ENCODE peak calls at places on chromosomes 3 and 15, in seven cellular contexts. X, S, M, U, I, P and J are unnamed samples.

GRCh38 chr3:125386811-125387210 is 11.7 kb upstream of the ZNF148 start:
- DNase-seq in S (no peak), I (no peak), P (no peak), X (no peak), M (no peak), U (no peak), J (no peak)

GRCh38 chr3:153756816-153757215 is 364.4 kb upstream of the ARHGEF26 start:
- DNase-seq in U (no peak), M (no peak), I (no peak), P (no peak), X (no peak), S (no peak), J (no peak)

GRCh38 chr15:58038426-58039106 is 26.9 kb downstream of the ALDH1A2 start:
- DNase-seq in S (no peak), I (no peak), M (no peak), U (no peak), X (no peak), P (no peak), J (peak; percentile 52)

GRCh38 chr3:196988241-196989029 is 19.8 kb upstream of the PIGZ start:
- DNase-seq in S (no peak), U (peak; percentile 40), P (peak; percentile 35), I (no peak), M (peak; percentile 56), X (peak; percentile 97), J (no peak)

GRCh38 chr3:122612706-122613105 is 35.3 kb downstream of the PARP15 start:
- DNase-seq in P (no peak), X (no peak), M (no peak), S (no peak), U (no peak), I (no peak), J (no peak)

GRCh38 chr3:108394016-108394415 is 97.7 kb downstream of the HHLA2 start:
- DNase-seq in U (no peak), I (no peak), S (no peak), X (no peak), M (no peak), P (no peak), J (no peak)

GRCh38 chr15:101115318-101115886 is 136.4 kb downstream of the CHSY1 start:
- DNase-seq in U (no peak), I (no peak), X (no peak), M (no peak), P (peak; percentile 50), S (no peak), J (no peak)

GRCh38 chr3:51330046-51330445 is 55.0 kb upstream of the MANF start:
- DNase-seq in U (no peak), X (no peak), P (no peak), M (no peak), I (no peak), S (no peak), J (no peak)

GRCh38 chr3:126912027-126912422 is 70.9 kb upstream of the PLXNA1 start:
- DNase-seq in M (no peak), S (no peak), I (no peak), P (no peak), X (no peak), U (no peak), J (no peak)

GRCh38 chr3:126912491-126913195 is 70.3 kb upstream of the PLXNA1 start:
- DNase-seq in X (no peak), M (no peak), S (no peak), I (no peak), U (no peak), P (peak; percentile 76), J (no peak)

GRCh38 chr3:126910231-126910630 is 72.7 kb upstream of the PLXNA1 start:
- DNase-seq in P (no peak), M (no peak), U (peak; percentile 32), S (no peak), I (no peak), X (no peak), J (no peak)

GRCh38 chr3:126913524-126913923 is 69.4 kb upstream of the PLXNA1 start:
- DNase-seq in P (no peak), M (peak; percentile 26), X (no peak), I (no peak), S (no peak), U (no peak), J (no peak)

DNA sequence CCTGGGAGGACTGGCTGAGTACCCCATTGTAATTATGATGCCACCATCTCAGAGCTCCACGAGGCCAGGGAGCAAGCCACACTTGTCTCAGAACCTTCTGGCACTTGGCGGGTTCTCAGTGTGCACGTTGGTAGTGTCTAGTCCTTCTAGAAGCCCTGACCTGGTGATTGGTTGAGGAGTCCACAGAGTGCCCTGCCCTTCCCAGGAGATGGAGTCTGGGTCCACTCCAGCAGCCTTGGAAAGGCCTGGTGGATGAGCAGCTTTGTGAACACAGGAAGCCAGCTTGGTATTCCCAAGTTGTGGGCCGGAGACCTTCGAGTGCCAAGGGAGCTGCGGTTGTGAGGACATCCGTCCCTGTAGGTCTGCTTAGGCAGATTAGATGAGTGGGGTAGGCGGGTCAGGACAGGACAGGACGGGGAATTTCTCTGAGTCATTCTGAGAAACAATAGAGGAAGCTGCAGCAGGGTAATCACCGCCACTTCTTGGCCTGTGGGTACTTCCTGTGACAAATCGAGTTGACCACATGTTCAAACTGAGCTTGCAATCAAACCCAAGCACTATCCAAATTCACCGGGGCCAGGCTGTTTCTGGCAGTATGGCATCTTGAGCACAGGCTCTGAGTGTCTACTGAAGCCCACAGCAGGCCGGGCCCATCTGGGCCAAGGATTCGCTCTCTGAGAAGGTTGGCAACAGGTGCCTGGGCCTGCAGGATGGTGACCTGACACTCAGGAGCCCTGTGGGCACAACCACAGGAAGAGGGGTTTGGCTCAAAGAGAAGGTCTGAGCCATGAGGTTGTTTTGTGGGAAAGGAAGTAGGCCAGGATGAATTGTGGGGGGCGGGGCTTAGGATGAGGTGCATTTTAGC is 71.5 kb upstream of the PLXNA1 start:
- DNase-seq in M (peak; percentile 76), X (peak; percentile 92), P (peak; percentile 89), S (no peak), I (peak; percentile 39), U (no peak), J (peak; percentile 37)
- TF ChIP-seq POLR2A in M (no peak), X (no peak), P (no peak), S (no peak), I (no peak), U (no peak), J (no peak)

GRCh38 chr3:177804032-177804431 is 606.8 kb upstream of the TBL1XR1 start:
- DNase-seq in P (no peak), I (no peak), S (no peak), M (no peak), X (no peak), U (no peak), J (no peak)

GRCh38 chr3:177810162-177810623 is 612.9 kb upstream of the TBL1XR1 start:
- DNase-seq in U (no peak), P (no peak), X (no peak), I (no peak), S (no peak), M (no peak), J (no peak)

GRCh38 chr3:177811111-177811510 is 613.8 kb upstream of the TBL1XR1 start:
- DNase-seq in P (no peak), I (no peak), X (no peak), M (no peak), S (no peak), U (no peak), J (no peak)

GRCh38 chr3:177804646-177805045 is 607.4 kb upstream of the TBL1XR1 start:
- DNase-seq in S (no peak), U (no peak), I (no peak), X (no peak), P (no peak), M (no peak), J (no peak)

DNA sequence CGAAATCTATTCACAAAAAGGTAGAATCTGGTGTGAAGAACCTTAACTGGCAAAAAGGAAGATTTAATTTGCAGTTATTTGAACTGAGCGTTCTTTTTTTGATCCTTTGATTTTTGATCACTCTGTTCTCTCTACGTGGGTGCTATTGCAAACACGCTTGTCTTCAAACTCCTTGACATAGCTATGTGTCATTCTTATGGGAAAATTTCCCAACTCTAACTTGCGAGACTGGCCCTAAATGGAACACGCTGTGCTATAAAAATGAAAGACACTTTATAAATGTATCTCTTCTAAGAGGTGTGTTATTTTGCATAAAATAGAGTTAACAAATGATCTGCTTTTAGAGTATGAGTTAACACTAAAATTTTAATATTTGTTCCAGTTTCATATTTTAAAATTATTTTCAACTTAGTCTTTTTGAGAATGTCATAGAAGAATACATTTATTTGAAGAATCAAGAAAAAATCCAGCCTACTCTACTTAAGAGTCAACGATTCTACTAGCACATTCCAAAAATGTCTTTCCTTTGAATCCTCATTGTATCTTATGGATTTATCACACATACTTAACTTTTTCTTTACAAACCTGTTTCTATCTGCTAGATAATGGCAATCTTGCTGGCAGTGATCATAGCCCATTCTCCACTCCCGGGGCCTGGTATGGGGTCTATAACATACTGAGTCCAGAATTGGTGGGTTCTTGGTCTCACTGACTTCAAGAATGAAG is 610.0 kb upstream of the TBL1XR1 start:
- DNase-seq in X (no peak), P (no peak), M (no peak), I (no peak), S (no peak), U (no peak), J (no peak)
- TF ChIP-seq POLR2AphosphoS5 in X (no peak), P (no peak), M (no peak), I (no peak), S (no peak), U (no peak), J (no peak)

GRCh38 chr15:76335129-76335850 is 1.3 kb upstream of the ISL2 start:
- DNase-seq in I (no peak), X (no peak), M (no peak), P (peak; percentile 82), S (no peak), U (peak; percentile 68), J (no peak)
- H3K4me3 ChIP-seq in I (peak overlapping the region; percentile 47), X (peak overlapping the region; percentile 53), M (peak overlapping the region; percentile 66), P (peak overlapping the region; percentile 32), S (no peak overlapping the region), U (peak overlapping the region; percentile 39), J (peak overlapping the region; percentile 47)

GRCh38 chr15:65130941-65131340 is 2.7 kb downstream of the PDCD7 start:
- DNase-seq in I (no peak), X (peak; percentile 26), U (no peak), M (no peak), S (no peak), P (no peak), J (no peak)

GRCh38 chr15:65133550-65134200 is at the start of gene PDCD7:
- DNase-seq in M (peak; percentile 88), I (peak; percentile 60), P (peak; percentile 96), S (peak; percentile 73), U (peak; percentile 93), X (peak; percentile 97), J (peak; percentile 88)

GRCh38 chr15:65132841-65133549 is 613 bp downstream of the PDCD7 start:
- DNase-seq in I (no peak), P (peak; percentile 87), M (no peak), X (peak; percentile 45), S (no peak), U (no peak), J (peak; percentile 45)
- TF ChIP-seq POLR2A in I (no peak), P (no peak), M (no peak), X (no peak), S (no peak), U (no peak), J (no peak)